ENCODE peak calls at places on chromosomes 1 and 21, in four cellular contexts. A, C, E and G are unnamed samples.

GRCh38 chr1:242008788-242009500 is 10.0 kb upstream of the MAP1LC3C start:
- DNase-seq in A (peak), C (no peak), E (no peak), G (peak)

GRCh38 chr1:55074455-55074854 is 35.1 kb downstream of the PCSK9 start:
- DNase-seq in A (no peak), C (no peak), E (no peak), G (no peak)

GRCh38 chr1:15526021-15526489 is 593 bp upstream of the DNAJC16 start:
- DNase-seq in A (no peak), C (no peak), E (no peak), G (no peak)

GRCh38 chr1:202205523-202206190 is 12.1 kb downstream of the LGR6 start:
- DNase-seq in A (no peak), C (no peak), E (no peak), G (no peak)

GRCh38 chr1:145716641-145717061 is 2.6 kb upstream of the CD160 start:
- DNase-seq in A (no peak), C (peak), E (no peak), G (no peak)

GRCh38 chr1:156767879-156768608 is 709 bp downstream of the PRCC start:
- DNase-seq in A (peak), C (no peak), E (no peak), G (no peak)

GRCh38 chr1:63835075-63835633 is 61.3 kb downstream of the ROR1 start:
- DNase-seq in A (peak), C (no peak), E (no peak), G (no peak)

GRCh38 chr1:157227700-157228099 is 89.5 kb upstream of the ETV3 start:
- DNase-seq in A (no peak), C (no peak), E (no peak), G (no peak)

GRCh38 chr1:15153184-15153841 is at the start of gene TMEM51:
- DNase-seq in A (no peak), C (no peak), E (no peak), G (peak)

GRCh38 chr1:230982698-230983097 is 3.8 kb downstream of the ARV1 start:
- DNase-seq in A (peak), C (peak), E (no peak), G (no peak)

GRCh38 chr1:45753248-45754037 is 3.0 kb upstream of the IPP start:
- DNase-seq in A (no peak), C (no peak), E (no peak), G (no peak)

GRCh38 chr1:153627797-153628626 is at the start of gene S100A1:
- DNase-seq in A (no peak), C (no peak), E (no peak), G (no peak)

GRCh38 chr1:2356401-2356800 is 35.0 kb downstream of the MORN1 start:
- DNase-seq in A (no peak), C (no peak), E (no peak), G (no peak)

GRCh38 chr21:35674895-35675470 is 385.3 kb downstream of the SETD4 start:
- DNase-seq in A (no peak), C (peak), E (no peak), G (no peak)

GRCh38 chr1:47782414-47783165 is 214.6 kb downstream of the TRABD2B start:
- DNase-seq in A (peak), C (no peak), E (no peak), G (no peak)